ENCODE peak calls at places on chromosomes 3 and 15, in eight cellular contexts. P is colonic mucosa; Y is CD4-positive, alpha-beta memory T cell; V is choroid plexus epithelial cell; B is AG10803; M is left ventricle myocardium inferior; Z is Panc1; J is CD8-positive, alpha-beta T cell. G is an unnamed sample.

GRCh38 chr15:31175484-31175883 is 74.0 kb upstream of the TRPM1 start:
- DNase-seq in Y (no peak), V (no peak), Z (no peak), J (no peak), B (no peak), M (no peak), P (no peak), G (no peak)

GRCh38 chr15:49674370-49674769 is 53.5 kb downstream of the DTWD1 start:
- DNase-seq in B (peak; percentile 75), M (no peak), J (no peak), Z (no peak), P (no peak), Y (no peak), V (no peak), G (peak; percentile 55)

GRCh38 chr15:47244361-47244760 is 472.9 kb upstream of the SEMA6D start:
- DNase-seq in M (no peak), J (no peak), Z (no peak), V (no peak), P (no peak), B (no peak), Y (no peak), G (no peak)

GRCh38 chr15:89198934-89199333 is 22.4 kb downstream of the RLBP1 start:
- DNase-seq in B (no peak), P (no peak), Y (no peak), Z (no peak), V (no peak), J (no peak), M (no peak), G (no peak)

GRCh38 chr3:192899540-192899982 is 18.1 kb downstream of the MB21D2 start:
- DNase-seq in P (no peak), V (peak; percentile 66), Y (no peak), M (no peak), B (peak; percentile 96), Z (no peak), J (no peak), G (peak; percentile 78)

GRCh38 chr3:194761384-194761783 is 75.7 kb downstream of the FAM43A start:
- DNase-seq in J (no peak), V (no peak), M (peak; percentile 40), P (no peak), B (no peak), Z (no peak), Y (no peak), G (no peak)

GRCh38 chr3:184129012-184129411 is 6.1 kb upstream of the EIF2B5 start:
- DNase-seq in J (no peak), Z (no peak), Y (no peak), B (peak; percentile 58), V (peak; percentile 66), M (no peak), P (peak; percentile 26), G (peak; percentile 62)

GRCh38 chr3:26365706-26366105 is 256.9 kb upstream of the LRRC3B start:
- DNase-seq in P (no peak), Y (no peak), B (no peak), J (no peak), M (no peak), Z (no peak), V (no peak), G (no peak)

GRCh38 chr15:79170256-79170664 is 79.7 kb upstream of the RASGRF1 start:
- DNase-seq in P (no peak), Y (no peak), Z (no peak), M (peak; percentile 25), J (no peak), V (peak; percentile 28), B (peak; percentile 21), G (peak; percentile 49)

GRCh38 chr15:57591822-57592367 is at the start of gene MYZAP:
- DNase-seq in J (peak; percentile 6), M (peak; percentile 76), P (peak; percentile 83), V (peak; percentile 20), Z (no peak), B (no peak), Y (no peak), G (no peak)

GRCh38 chr15:57594479-57594878 is 2.8 kb downstream of the MYZAP start:
- DNase-seq in J (no peak), B (no peak), Z (no peak), Y (no peak), V (no peak), M (no peak), P (no peak), G (no peak)

GRCh38 chr15:57592836-57593420 is 1.2 kb downstream of the MYZAP start:
- DNase-seq in J (no peak), P (no peak), B (no peak), V (no peak), Z (no peak), M (no peak), Y (no peak), G (no peak)

GRCh38 chr15:57591237-57591821 is 375 bp upstream of the MYZAP start:
- DNase-seq in B (no peak), P (no peak), Z (no peak), M (no peak), V (no peak), Y (no peak), J (no peak), G (no peak)

GRCh38 chr15:57592426-57592825 is 722 bp downstream of the MYZAP start:
- DNase-seq in P (no peak), M (no peak), J (no peak), Z (no peak), B (no peak), Y (no peak), V (no peak), G (no peak)
- H3K4me3 ChIP-seq in P (peak overlapping the region; percentile 59), M (peak overlapping the region; percentile 88), J (no peak overlapping the region), Z (peak overlapping the region; percentile 34), B (no peak overlapping the region), Y (no peak overlapping the region), V (no peak overlapping the region), G (no peak overlapping the region)

DNA sequence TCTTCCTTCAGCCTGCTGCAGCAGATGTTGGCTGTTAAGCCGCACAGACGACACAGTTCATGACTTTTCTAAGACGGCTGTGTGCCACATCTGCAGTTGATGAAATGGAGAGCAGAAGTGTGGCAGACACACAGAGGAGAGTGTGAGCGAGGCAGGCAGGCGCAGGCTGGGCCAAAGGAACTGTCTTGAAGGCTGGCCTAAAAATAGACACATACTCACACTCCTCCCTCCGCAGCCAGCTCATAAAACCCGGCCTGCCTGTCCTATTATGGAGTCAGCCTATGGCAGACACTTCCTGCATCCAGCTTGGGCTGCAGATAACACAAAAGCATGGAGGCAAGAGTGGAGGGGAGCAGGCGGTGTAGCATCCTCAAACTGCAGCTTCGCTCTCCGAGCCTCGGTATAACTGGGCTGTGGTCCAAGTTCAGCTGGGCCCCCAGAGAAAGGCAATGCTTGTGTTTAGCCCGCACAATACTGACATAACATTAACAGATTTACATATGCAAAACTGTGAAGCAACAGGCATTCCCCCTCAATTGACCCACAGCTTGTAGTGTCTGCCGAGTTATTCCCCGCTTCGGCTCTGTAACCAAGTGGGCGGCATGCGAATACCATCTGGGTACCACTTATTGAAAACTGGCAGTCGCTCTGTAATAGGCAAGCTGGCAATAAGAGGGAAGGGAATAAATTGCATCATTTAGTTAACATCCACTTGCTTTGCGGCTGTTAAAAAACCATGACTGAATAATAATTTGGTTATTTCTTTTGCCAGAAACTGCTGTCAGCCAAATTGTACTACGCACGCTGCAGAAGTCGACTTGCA is 40.8 kb downstream of the FOXP1 start:
- DNase-seq in Z (no peak), J (no peak), P (peak; percentile 91), M (peak; percentile 78), Y (no peak), V (peak; percentile 94), B (peak; percentile 99), G (peak; percentile 96)
- H3K4me3 ChIP-seq in Z (no peak overlapping the region), J (no peak overlapping the region), P (no peak overlapping the region), M (peak overlapping the region; percentile 46), Y (no peak overlapping the region), V (no peak overlapping the region), B (peak overlapping the region; percentile 54), G (peak overlapping the region; percentile 45)

GRCh38 chr15:40511093-40511471 is 40.3 kb downstream of the CHST14 start:
- DNase-seq in P (peak; percentile 21), Z (no peak), M (no peak), V (no peak), J (peak; percentile 39), B (peak; percentile 15), Y (peak; percentile 46), G (no peak)
- H3K4me3 ChIP-seq in P (peak overlapping the region; percentile 60), Z (peak overlapping the region; percentile 51), M (peak overlapping the region; percentile 77), V (peak overlapping the region; percentile 60), J (peak overlapping the region; percentile 37), B (peak overlapping the region; percentile 60), Y (no peak overlapping the region), G (peak overlapping the region; percentile 65)

GRCh38 chr15:29568840-29569532 is 253.3 kb downstream of the TJP1 start:
- DNase-seq in P (peak; percentile 80), M (no peak), Y (no peak), J (no peak), B (no peak), V (peak; percentile 22), Z (no peak), G (no peak)
- H3K4me3 ChIP-seq in P (peak overlapping the region; percentile 55), M (peak overlapping the region; percentile 63), Y (no peak overlapping the region), J (no peak overlapping the region), B (no peak overlapping the region), V (no peak overlapping the region), Z (no peak overlapping the region), G (no peak overlapping the region)

GRCh38 chr3:189123595-189124387 is 48.0 kb upstream of the TPRG1 start:
- DNase-seq in P (no peak), Z (no peak), V (no peak), Y (no peak), M (peak; percentile 64), B (no peak), J (no peak), G (peak; percentile 55)
- H3K4me3 ChIP-seq in P (no peak overlapping the region), Z (no peak overlapping the region), V (no peak overlapping the region), Y (no peak overlapping the region), M (no peak overlapping the region), B (no peak overlapping the region), J (no peak overlapping the region), G (no peak overlapping the region)

GRCh38 chr15:60000824-60001641 is 3.1 kb upstream of the FOXB1 start:
- DNase-seq in B (no peak), Z (no peak), J (no peak), V (no peak), M (no peak), Y (no peak), P (no peak), G (no peak)

GRCh38 chr15:60002528-60003218 is 1.4 kb upstream of the FOXB1 start:
- DNase-seq in V (no peak), Z (no peak), Y (no peak), P (no peak), M (no peak), J (no peak), B (no peak), G (no peak)

GRCh38 chr15:60003243-60004018 is 680 bp upstream of the FOXB1 start:
- DNase-seq in Z (no peak), P (no peak), V (no peak), M (no peak), J (no peak), Y (no peak), B (no peak), G (no peak)

GRCh38 chr15:60000113-60000823 is 3.8 kb upstream of the FOXB1 start:
- DNase-seq in Y (no peak), J (no peak), M (no peak), P (no peak), V (no peak), Z (no peak), B (no peak), G (no peak)

GRCh38 chr15:60001642-60002527 is 2.2 kb upstream of the FOXB1 start:
- DNase-seq in M (no peak), Y (no peak), V (no peak), Z (no peak), J (no peak), B (no peak), P (no peak), G (no peak)
- H3K4me3 ChIP-seq in M (no peak overlapping the region), Y (no peak overlapping the region), V (no peak overlapping the region), Z (no peak overlapping the region), J (no peak overlapping the region), B (no peak overlapping the region), P (no peak overlapping the region), G (no peak overlapping the region)

GRCh38 chr15:73753250-73754130 is at the start of gene INSYN1:
- DNase-seq in Z (no peak), J (no peak), M (peak; percentile 75), P (no peak), Y (no peak), V (peak; percentile 48), B (peak; percentile 48), G (peak; percentile 28)
- H3K4me3 ChIP-seq in Z (peak within 1 kb of the TSS; percentile 45), J (no peak within 1 kb of the TSS), M (peak within 1 kb of the TSS; percentile 81), P (peak within 1 kb of the TSS; percentile 42), Y (no peak within 1 kb of the TSS), V (peak within 1 kb of the TSS; percentile 46), B (peak within 1 kb of the TSS; percentile 58), G (peak within 1 kb of the TSS; percentile 63)

G was measured in fibroblast of the aortic adventitia.